ENCODE peak calls at places on chromosomes 1 and 21, in seven cellular contexts. N, G, V, H, J, M and A are unnamed samples.

GRCh38 chr1:55215194-55216021 is at the start of gene USP24:
- DNase-seq in N (peak; percentile 69), G (peak; percentile 79), V (peak; percentile 52), H (peak; percentile 83), J (peak; percentile 77), M (peak; percentile 55), A (peak; percentile 81)

GRCh38 chr1:112144738-112145426 is 155.4 kb upstream of the KCND3 start:
- DNase-seq in N (no peak), G (peak; percentile 22), V (no peak), H (no peak), J (no peak), M (no peak), A (no peak)

GRCh38 chr1:109075531-109076490 is at the start of gene TAF13:
- DNase-seq in N (peak; percentile 96), G (peak; percentile 97), V (peak; percentile 96), H (peak; percentile 94), J (peak; percentile 92), M (peak; percentile 83), A (peak; percentile 93)

GRCh38 chr1:200907611-200908097 is 13.0 kb downstream of the INAVA start:
- DNase-seq in N (no peak), G (no peak), V (no peak), H (no peak), J (peak; percentile 53), M (no peak), A (peak; percentile 61)

GRCh38 chr1:80278936-80279335 is 1272.4 kb upstream of the ADGRL4 start:
- DNase-seq in N (no peak), G (no peak), V (no peak), H (no peak), J (no peak), M (no peak), A (no peak)

GRCh38 chr1:11152755-11153154 is 36.4 kb upstream of the ANGPTL7 start:
- DNase-seq in N (no peak), G (no peak), V (no peak), H (no peak), J (no peak), M (no peak), A (no peak)

GRCh38 chr1:204358605-204359004 is 1.1 kb downstream of the PLEKHA6 start:
- DNase-seq in N (no peak), G (no peak), V (no peak), H (no peak), J (no peak), M (no peak), A (no peak)

GRCh38 chr1:218502383-218502782 is 157.2 kb downstream of the TGFB2 start:
- DNase-seq in N (no peak), G (no peak), V (no peak), H (no peak), J (no peak), M (no peak), A (no peak)

GRCh38 chr1:167927075-167927754 is 9.3 kb upstream of the DCAF6 start:
- DNase-seq in N (no peak), G (no peak), V (no peak), H (no peak), J (no peak), M (no peak), A (no peak)

GRCh38 chr1:236000781-236001180 is 64.1 kb downstream of the NID1 start:
- DNase-seq in N (no peak), G (no peak), V (no peak), H (no peak), J (no peak), M (no peak), A (no peak)

GRCh38 chr1:186960866-186961265 is 132.1 kb downstream of the PLA2G4A start:
- DNase-seq in N (no peak), G (no peak), V (peak; percentile 39), H (no peak), J (no peak), M (no peak), A (peak; percentile 70)

GRCh38 chr21:46347203-46347550 is 23.2 kb downstream of the PCNT start:
- DNase-seq in N (peak; percentile 23), G (no peak), V (no peak), H (no peak), J (no peak), M (no peak), A (no peak)

GRCh38 chr21:45927851-45928850 is 53.4 kb upstream of the COL6A1 start:
- DNase-seq in N (no peak), G (no peak), V (no peak), H (no peak), J (no peak), M (no peak), A (no peak)

GRCh38 chr1:155126494-155127104 is 1.1 kb upstream of the EFNA1 start:
- DNase-seq in N (peak; percentile 29), G (peak; percentile 43), V (peak; percentile 25), H (peak; percentile 58), J (no peak), M (no peak), A (peak; percentile 75)

GRCh38 chr1:228035844-228036243 is 29.0 kb downstream of the WNT3A start:
- DNase-seq in N (no peak), G (no peak), V (no peak), H (no peak), J (peak; percentile 77), M (no peak), A (no peak)

GRCh38 chr1:125085720-125086591 is 3901.2 kb downstream of the SRGAP2C start:
- DNase-seq in N (no peak), G (no peak), V (no peak), H (no peak), J (no peak), M (no peak), A (no peak)

GRCh38 chr1:160291248-160292220 is 6.6 kb upstream of the PEX19 start:
- DNase-seq in N (peak; percentile 76), G (peak; percentile 35), V (peak; percentile 74), H (peak; percentile 72), J (peak; percentile 86), M (peak; percentile 18), A (peak; percentile 79)

GRCh38 chr1:71083271-71083670 is 2.4 kb upstream of the ZRANB2 start:
- DNase-seq in N (no peak), G (no peak), V (peak; percentile 47), H (no peak), J (no peak), M (no peak), A (no peak)

GRCh38 chr1:59350521-59350920 is 53.6 kb downstream of the FGGY start:
- DNase-seq in N (no peak), G (no peak), V (no peak), H (no peak), J (no peak), M (no peak), A (no peak)

GRCh38 chr1:100523038-100523649 is 14.8 kb upstream of the GPR88 start:
- DNase-seq in N (no peak), G (no peak), V (no peak), H (no peak), J (peak; percentile 90), M (no peak), A (no peak)

GRCh38 chr1:204408074-204408507 is 3.5 kb downstream of the PPP1R15B start:
- DNase-seq in N (peak; percentile 67), G (peak; percentile 77), V (peak; percentile 84), H (peak; percentile 73), J (peak; percentile 49), M (no peak), A (peak; percentile 95)

GRCh38 chr1:89808429-89809117 is 12.3 kb upstream of the LRRC8D start:
- DNase-seq in N (no peak), G (no peak), V (peak; percentile 58), H (no peak), J (no peak), M (no peak), A (peak; percentile 74)

GRCh38 chr1:233326319-233326994 is 1.1 kb upstream of the MAP3K21 start:
- DNase-seq in N (peak; percentile 12), G (no peak), V (no peak), H (no peak), J (no peak), M (no peak), A (no peak)

GRCh38 chr1:913491-914252 is 10.1 kb upstream of the SAMD11 start:
- DNase-seq in N (no peak), G (peak; percentile 13), V (no peak), H (no peak), J (no peak), M (no peak), A (no peak)

GRCh38 chr1:112701227-112702066 is 5.5 kb downstream of the RHOC start:
- DNase-seq in N (no peak), G (no peak), V (no peak), H (no peak), J (no peak), M (no peak), A (no peak)

GRCh38 chr21:31420988-31421387 is 76.9 kb upstream of the TIAM1 start:
- DNase-seq in N (no peak), G (no peak), V (no peak), H (no peak), J (no peak), M (no peak), A (no peak)

GRCh38 chr1:219264557-219264956 is 90.9 kb downstream of the LYPLAL1 start:
- DNase-seq in N (no peak), G (no peak), V (peak; percentile 5), H (no peak), J (no peak), M (no peak), A (no peak)

GRCh38 chr1:94418664-94419655 is 771 bp downstream of the ABCD3 start:
- DNase-seq in N (peak; percentile 69), G (peak; percentile 56), V (peak; percentile 38), H (peak; percentile 62), J (peak; percentile 42), M (no peak), A (peak; percentile 63)

GRCh38 chr1:32014937-32015363 is 1.3 kb downstream of the KHDRBS1 start:
- DNase-seq in N (peak; percentile 58), G (no peak), V (no peak), H (no peak), J (no peak), M (no peak), A (no peak)

GRCh38 chr1:53470155-53470554 is 11.0 kb downstream of the DMRTB1 start:
- DNase-seq in N (peak; percentile 64), G (peak; percentile 85), V (peak; percentile 61), H (peak; percentile 64), J (no peak), M (peak; percentile 15), A (peak; percentile 30)

GRCh38 chr1:202189012-202189790 is 4.4 kb upstream of the LGR6 start:
- DNase-seq in N (peak; percentile 33), G (peak; percentile 73), V (peak; percentile 63), H (peak; percentile 77), J (peak; percentile 60), M (peak; percentile 4), A (peak; percentile 87)